ENCODE peak calls at places on chromosomes 16 and 17, in six cellular contexts. P is hippocampal formation, R is fibroblast of the conjunctiva, M is A172, F is nephron progenitor cell, E is GM20000. Z is an unnamed sample.

GRCh38 chr16:50272111-50272571 is 5.8 kb downstream of the ADCY7 start:
- DNase-seq in P (no peak), R (no peak), M (no peak), F (no peak), E (no peak), Z (no peak)

GRCh38 chr16:4558026-4558425 is 1.9 kb downstream of the C16orf96 start:
- DNase-seq in P (no peak), R (no peak), M (no peak), F (peak), E (no peak), Z (no peak)

GRCh38 chr17:78991017-78991783 is 11.5 kb upstream of the LGALS3BP start:
- DNase-seq in P (no peak), R (no peak), M (no peak), F (no peak), E (no peak), Z (no peak)

GRCh38 chr17:15250459-15250858 is 14.7 kb downstream of the PMP22 start:
- DNase-seq in P (no peak), R (no peak), M (no peak), F (no peak), E (no peak), Z (no peak)

GRCh38 chr16:67277294-67277998 is 1.9 kb upstream of the PLEKHG4 start:
- DNase-seq in P (no peak), R (peak), M (peak), F (no peak), E (no peak), Z (peak)

GRCh38 chr17:32258383-32259121 is 7.1 kb upstream of the RHBDL3 start:
- DNase-seq in P (no peak), R (no peak), M (no peak), F (no peak), E (no peak), Z (no peak)

GRCh38 chr16:87132361-87133014 is 184.7 kb downstream of the C16orf95 start:
- DNase-seq in P (peak), R (peak), M (no peak), F (no peak), E (no peak), Z (peak)

GRCh38 chr17:4090898-4091297 is 51.9 kb downstream of the ZZEF1 start:
- DNase-seq in P (no peak), R (no peak), M (no peak), F (no peak), E (no peak), Z (peak)

GRCh38 chr16:69324013-69324531 is 6.3 kb downstream of the PDF start:
- DNase-seq in P (peak), R (no peak), M (no peak), F (no peak), E (no peak), Z (no peak)

GRCh38 chr16:3637371-3637923 is 17.0 kb upstream of the DNASE1 start:
- DNase-seq in P (no peak), R (no peak), M (no peak), F (no peak), E (peak), Z (no peak)

GRCh38 chr16:84730406-84731106 is 30.8 kb downstream of the USP10 start:
- DNase-seq in P (no peak), R (peak), M (peak), F (no peak), E (peak), Z (peak)

GRCh38 chr16:88533945-88534641 is 36.1 kb upstream of the ZC3H18 start:
- DNase-seq in P (peak), R (peak), M (no peak), F (peak), E (peak), Z (peak)

GRCh38 chr17:28527859-28528258 is 21.7 kb downstream of the FOXN1 start:
- DNase-seq in P (no peak), R (no peak), M (no peak), F (no peak), E (no peak), Z (no peak)

Z was measured in stromal cell of bone marrow.